ENCODE peak calls at places on chromosomes 6 and 20, in nine cellular contexts. E, S, J, C, K, Z, H, O and V are unnamed samples.

GRCh38 chr6:70221025-70221714 is 81.7 kb downstream of the COL9A1 start:
- DNase-seq in H (no peak), O (no peak), E (peak), S (no peak), Z (peak), C (no peak), J (no peak), K (no peak), V (no peak)

GRCh38 chr6:128138694-128139093 is 237.8 kb upstream of the THEMIS start:
- DNase-seq in H (no peak), Z (no peak), O (no peak), J (no peak), C (no peak), E (no peak), S (no peak), K (no peak), V (no peak)

GRCh38 chr6:46972521-46972920 is 50.8 kb upstream of the ADGRF5 start:
- DNase-seq in K (no peak), E (no peak), Z (no peak), C (no peak), O (no peak), H (no peak), S (no peak), J (no peak), V (no peak)

GRCh38 chr20:47749367-47749766 is 35.9 kb downstream of the SULF2 start:
- DNase-seq in S (no peak), K (no peak), Z (no peak), C (no peak), H (no peak), J (no peak), E (no peak), O (peak), V (no peak)

GRCh38 chr20:3282271-3283221 is 43.6 kb upstream of the SLC4A11 start:
- DNase-seq in H (no peak), J (no peak), S (no peak), E (no peak), Z (no peak), K (no peak), C (no peak), O (no peak), V (no peak)

GRCh38 chr20:60857708-60858107 is 394.4 kb upstream of the CDH4 start:
- DNase-seq in C (peak), J (no peak), Z (no peak), O (no peak), S (peak), H (no peak), E (no peak), K (peak), V (no peak)

GRCh38 chr6:22954749-22955385 is 385.5 kb downstream of the HDGFL1 start:
- DNase-seq in S (no peak), H (no peak), C (no peak), E (no peak), Z (peak), O (no peak), K (no peak), J (no peak), V (no peak)

GRCh38 chr6:109523478-109523877 is 40.5 kb upstream of the ZBTB24 start:
- DNase-seq in O (no peak), C (no peak), H (no peak), S (no peak), Z (no peak), K (peak), E (no peak), J (no peak), V (no peak)

GRCh38 chr6:29466241-29466640 is 9.3 kb downstream of the OR2H1 start:
- DNase-seq in Z (no peak), E (no peak), J (no peak), S (no peak), O (no peak), C (no peak), K (no peak), H (no peak), V (no peak)

GRCh38 chr6:121498481-121499276 is 63.2 kb downstream of the GJA1 start:
- DNase-seq in C (no peak), H (no peak), K (no peak), S (no peak), E (no peak), J (no peak), O (peak), Z (no peak), V (no peak)

GRCh38 chr20:36825374-36826104 is 50.4 kb upstream of the TLDC2 start:
- DNase-seq in H (no peak), E (peak), K (no peak), J (no peak), Z (no peak), C (no peak), O (no peak), S (no peak), V (no peak)

GRCh38 chr6:112202639-112203341 is 51.6 kb downstream of the LAMA4 start:
- DNase-seq in J (no peak), E (no peak), O (no peak), H (no peak), Z (peak), C (no peak), S (no peak), K (peak), V (peak)

GRCh38 chr20:7627734-7628663 is 312.3 kb downstream of the HAO1 start:
- DNase-seq in E (no peak), S (no peak), K (peak), H (no peak), J (no peak), Z (no peak), O (no peak), C (no peak), V (no peak)

GRCh38 chr6:26172496-26172958 is 85.3 kb downstream of the HFE start:
- DNase-seq in E (peak), K (no peak), S (no peak), Z (peak), C (no peak), O (no peak), H (no peak), J (no peak), V (no peak)

GRCh38 chr6:111417181-111417585 is 65.8 kb downstream of the REV3L start:
- DNase-seq in H (no peak), J (no peak), O (no peak), Z (no peak), K (no peak), S (no peak), C (no peak), E (peak), V (no peak)

GRCh38 chr6:168643401-168643800 is 202.4 kb downstream of the SMOC2 start:
- DNase-seq in C (no peak), E (no peak), K (no peak), J (no peak), H (no peak), S (no peak), O (no peak), Z (no peak), V (no peak)

GRCh38 chr20:50113420-50114224 is 672 bp upstream of the UBE2V1 start:
- DNase-seq in K (no peak), J (peak), S (no peak), Z (peak), H (no peak), E (no peak), O (no peak), C (no peak), V (no peak)

GRCh38 chr6:150978631-150979030 is 113.1 kb downstream of the MTHFD1L start:
- DNase-seq in J (no peak), E (no peak), C (no peak), K (no peak), Z (no peak), S (no peak), H (no peak), O (no peak), V (no peak)

GRCh38 chr6:108874470-108875160 is 26.4 kb downstream of the ARMC2 start:
- DNase-seq in E (no peak), O (peak), J (no peak), C (no peak), S (no peak), Z (peak), K (peak), H (peak), V (no peak)

GRCh38 chr6:83514877-83515466 is 2.6 kb downstream of the PRSS35 start:
- DNase-seq in H (peak), Z (peak), C (peak), J (no peak), O (peak), S (no peak), E (peak), K (peak), V (peak)

GRCh38 chr20:17518339-17519052 is 12.7 kb downstream of the BFSP1 start:
- DNase-seq in J (no peak), K (no peak), S (no peak), Z (no peak), C (no peak), E (no peak), H (no peak), O (no peak), V (no peak)

GRCh38 chr6:125558907-125559306 is 190.5 kb upstream of the HEY2 start:
- DNase-seq in J (no peak), E (no peak), H (no peak), S (no peak), Z (peak), C (no peak), O (no peak), K (no peak), V (no peak)

GRCh38 chr20:6993016-6993415 is 225.5 kb downstream of the BMP2 start:
- DNase-seq in Z (no peak), H (no peak), C (no peak), O (no peak), J (no peak), E (no peak), K (peak), S (no peak), V (no peak)

GRCh38 chr6:136921936-136922679 is at the start of gene SLC35D3:
- DNase-seq in C (no peak), O (no peak), Z (no peak), S (no peak), E (peak), J (peak), H (no peak), K (no peak), V (no peak)

GRCh38 chr6:143677891-143678737 is at the start of gene PHACTR2:
- DNase-seq in C (no peak), K (peak), J (peak), H (no peak), E (peak), S (peak), Z (no peak), O (peak), V (peak)

GRCh38 chr6:119467478-119468081 is 118.0 kb upstream of the MAN1A1 start:
- DNase-seq in J (no peak), C (peak), E (no peak), K (peak), O (no peak), S (no peak), H (no peak), Z (peak), V (no peak)

GRCh38 chr6:8993111-8993510 is 557.8 kb upstream of the SLC35B3 start:
- DNase-seq in C (no peak), J (no peak), H (no peak), O (no peak), S (no peak), Z (no peak), E (no peak), K (no peak), V (no peak)

GRCh38 chr6:157033428-157034140 is 256.4 kb downstream of the ARID1B start:
- DNase-seq in S (no peak), K (no peak), Z (no peak), H (no peak), C (no peak), E (no peak), O (no peak), J (no peak), V (no peak)

GRCh38 chr6:109454483-109455160 is 950 bp downstream of the MICAL1 start:
- DNase-seq in Z (peak), O (no peak), K (no peak), H (peak), S (peak), J (no peak), C (no peak), E (no peak), V (no peak)

GRCh38 chr6:150208606-150209352 is 65.9 kb downstream of the PPP1R14C start:
- DNase-seq in H (no peak), S (no peak), K (no peak), J (no peak), Z (no peak), O (no peak), C (no peak), E (peak), V (no peak)

GRCh38 chr6:44533221-44533820 is 145.8 kb downstream of the CDC5L start:
- DNase-seq in J (no peak), O (no peak), C (no peak), S (peak), E (no peak), K (no peak), Z (no peak), H (no peak), V (no peak)

GRCh38 chr6:11869656-11870340 is 91.2 kb upstream of the ADTRP start:
- DNase-seq in Z (no peak), C (peak), O (no peak), H (no peak), S (no peak), E (no peak), K (peak), J (no peak), V (no peak)

GRCh38 chr6:169977434-169978265 is 226.2 kb downstream of the ERMARD start:
- DNase-seq in K (no peak), J (no peak), S (no peak), C (no peak), E (no peak), H (no peak), O (no peak), Z (no peak), V (no peak)

GRCh38 chr6:161171207-161171606 is 102.7 kb downstream of the AGPAT4 start:
- DNase-seq in O (no peak), J (no peak), K (no peak), Z (no peak), H (no peak), C (no peak), S (no peak), E (no peak), V (no peak)

GRCh38 chr6:169046483-169047192 is 207.0 kb downstream of the THBS2 start:
- DNase-seq in E (no peak), S (no peak), Z (no peak), C (no peak), H (no peak), J (no peak), K (peak), O (no peak), V (no peak)

GRCh38 chr6:137102050-137102848 is 57.5 kb upstream of the IL20RA start:
- DNase-seq in H (peak), S (no peak), J (no peak), C (no peak), O (no peak), K (no peak), Z (peak), E (no peak), V (no peak)

GRCh38 chr6:142112451-142113061 is 20.2 kb upstream of the GJE1 start:
- DNase-seq in S (peak), E (peak), K (peak), C (peak), J (peak), H (peak), O (peak), Z (peak), V (peak)